ENCODE peak calls at places on chromosomes 16 and 17, in eight cellular contexts. H is HL-60; Y is NCI-H1092 treated with DMSO at 0.1 percent for 48 hours; Z is activated T-cell treated with anti-CD3 and anti-CD28 coated beads, Interleukin-2, amount 50 U/mL, for 72 hours; X is naive thymus-derived CD4-positive, alpha-beta T cell; O is glutamatergic neuron; U is Daoy; W is CD8-positive, alpha-beta T cell. S is an unnamed sample.

GRCh38 chr17:71084838-71085237 is 915.5 kb downstream of the KCNJ2 start:
- DNase-seq in X (no peak), W (no peak), U (no peak), Z (no peak), Y (no peak), O (no peak), H (no peak), S (no peak)

GRCh38 chr17:20116683-20117309 is 107.6 kb downstream of the SPECC1 start:
- DNase-seq in Y (peak), O (peak), U (peak), Z (peak), X (peak), W (peak), H (peak), S (no peak)

GRCh38 chr17:81386646-81387234 is 8.5 kb upstream of the BAHCC1 start:
- DNase-seq in Y (peak), W (no peak), Z (no peak), X (no peak), O (peak), U (no peak), H (no peak), S (no peak)

GRCh38 chr16:30142672-30143346 is 19.8 kb upstream of the MAPK3 start:
- DNase-seq in Z (peak), U (no peak), Y (no peak), O (no peak), W (peak), H (peak), X (no peak), S (no peak)

GRCh38 chr17:62916684-62917571 is 49.1 kb upstream of the TANC2 start:
- DNase-seq in U (peak), Y (no peak), H (no peak), X (no peak), Z (no peak), W (no peak), O (no peak), S (no peak)

GRCh38 chr16:4909825-4910224 is 27.1 kb downstream of the PPL start:
- DNase-seq in U (no peak), H (no peak), Y (no peak), Z (no peak), W (no peak), X (no peak), O (no peak), S (no peak)

GRCh38 chr17:62791235-62792121 is 16.6 kb downstream of the MARCHF10 start:
- DNase-seq in Y (no peak), X (no peak), U (peak), O (no peak), H (no peak), W (no peak), Z (no peak), S (no peak)

GRCh38 chr16:1494129-1494640 is 1.0 kb downstream of the TELO2 start:
- DNase-seq in X (no peak), H (no peak), W (no peak), Z (no peak), Y (peak), U (peak), O (peak), S (peak)

GRCh38 chr16:50270510-50271147 is 4.3 kb downstream of the ADCY7 start:
- DNase-seq in U (no peak), H (peak), Z (no peak), O (no peak), W (peak), X (no peak), Y (no peak), S (no peak)

GRCh38 chr16:67677712-67678111 is 11.1 kb downstream of the C16orf86 start:
- DNase-seq in O (no peak), Z (no peak), Y (no peak), U (no peak), W (no peak), X (no peak), H (no peak), S (no peak)

GRCh38 chr17:29063992-29064391 is 21.1 kb downstream of the PIPOX start:
- DNase-seq in W (no peak), O (no peak), Z (no peak), Y (no peak), U (no peak), H (no peak), X (no peak), S (no peak)

GRCh38 chr17:19937522-19937921 is 40.1 kb downstream of the AKAP10 start:
- DNase-seq in U (no peak), O (no peak), X (no peak), Z (no peak), H (no peak), Y (no peak), W (no peak), S (no peak)

GRCh38 chr17:81865733-81866439 is 5.3 kb downstream of the ARHGDIA start:
- DNase-seq in W (no peak), Z (no peak), Y (no peak), U (peak), O (no peak), X (no peak), H (no peak), S (no peak)

GRCh38 chr16:85422124-85422373 is 191.1 kb upstream of the GSE1 start:
- DNase-seq in U (no peak), X (no peak), H (no peak), W (no peak), Z (no peak), Y (no peak), O (peak), S (no peak)

GRCh38 chr16:3188925-3189825 is 1.2 kb downstream of the OR1F1 start:
- DNase-seq in U (peak), X (no peak), H (no peak), Y (peak), Z (peak), O (peak), W (no peak), S (no peak)

GRCh38 chr17:15946611-15947120 is 1.7 kb downstream of the ADORA2B start:
- DNase-seq in U (peak), H (no peak), O (no peak), W (no peak), Z (no peak), X (no peak), Y (no peak), S (no peak)

GRCh38 chr17:59287452-59287851 is 44.0 kb upstream of the YPEL2 start:
- DNase-seq in X (no peak), Y (no peak), O (no peak), W (no peak), Z (no peak), U (peak), H (peak), S (no peak)

GRCh38 chr16:87464691-87465300 is 28.0 kb downstream of the ZCCHC14 start:
- DNase-seq in Z (peak), W (peak), O (no peak), H (peak), Y (no peak), U (peak), X (no peak), S (no peak)

GRCh38 chr16:4090476-4090875 is 25.8 kb downstream of the ADCY9 start:
- DNase-seq in W (no peak), X (no peak), Z (no peak), O (no peak), Y (no peak), H (peak), U (no peak), S (no peak)

GRCh38 chr16:75810998-75811634 is 84.8 kb upstream of the CPHXL start:
- DNase-seq in X (no peak), W (no peak), Z (no peak), H (no peak), Y (no peak), U (no peak), O (no peak), S (no peak)

GRCh38 chr17:4631836-4632582 is 9.5 kb downstream of the ALOX15 start:
- DNase-seq in U (peak), O (no peak), H (no peak), Z (no peak), X (no peak), Y (no peak), W (no peak), S (no peak)

S was measured in 8988T.